ENCODE peak calls at places on chromosomes 7 and 10, in four cellular contexts. One of them, this sample, is unnamed. For H3K4me1, the result is how much of the 10 kb centered on the place peaks cover.

GRCh38 chr7:1691601-1692499 is 21.8 kb downstream of the ELFN1 start:
- DNase-seq in neural progenitor cell: no peak
- DNase-seq in left ventricle myocardium inferior: peak
- DNase-seq in aorta: peak
- DNase-seq in this sample: no peak

GRCh38 chr7:74512762-74513161 is 59.1 kb downstream of the GTF2IRD1 start:
- DNase-seq in aorta: no peak
- DNase-seq in neural progenitor cell: no peak
- DNase-seq in left ventricle myocardium inferior: no peak
- DNase-seq in this sample: no peak

GRCh38 chr10:35635576-35635975 is 6.5 kb downstream of the FZD8 start:
- DNase-seq in neural progenitor cell: peak
- DNase-seq in aorta: no peak
- DNase-seq in left ventricle myocardium inferior: no peak
- DNase-seq in this sample: no peak

GRCh38 chr10:15990523-15991129 is 130.3 kb upstream of the MINDY3 start:
- DNase-seq in left ventricle myocardium inferior: no peak
- DNase-seq in aorta: no peak
- DNase-seq in neural progenitor cell: no peak
- DNase-seq in this sample: no peak

GRCh38 chr10:12710594-12711343 is 290.7 kb downstream of the CCDC3 start:
- DNase-seq in neural progenitor cell: peak
- DNase-seq in aorta: peak
- DNase-seq in left ventricle myocardium inferior: peak
- DNase-seq in this sample: peak

GRCh38 chr7:22670422-22670815 is 56.6 kb upstream of the IL6 start:
- DNase-seq in aorta: no peak
- DNase-seq in left ventricle myocardium inferior: no peak
- DNase-seq in neural progenitor cell: no peak
- DNase-seq in this sample: no peak

GRCh38 chr7:27478104-27478503 is 184.6 kb downstream of the HIBADH start:
- DNase-seq in left ventricle myocardium inferior: no peak
- DNase-seq in aorta: no peak
- DNase-seq in neural progenitor cell: no peak
- DNase-seq in this sample: no peak

GRCh38 chr10:95517536-95518454 is 43.4 kb downstream of the SORBS1 start:
- DNase-seq in aorta: peak
- DNase-seq in neural progenitor cell: no peak
- DNase-seq in left ventricle myocardium inferior: no peak
- DNase-seq in this sample: no peak

GRCh38 chr10:71748671-71749191 is 24.6 kb downstream of the VSIR start:
- DNase-seq in neural progenitor cell: no peak
- DNase-seq in left ventricle myocardium inferior: peak
- DNase-seq in aorta: peak
- DNase-seq in this sample: peak

GRCh38 chr7:98956469-98956868 is 78.1 kb downstream of the TRRAP start:
- DNase-seq in left ventricle myocardium inferior: peak
- DNase-seq in neural progenitor cell: no peak
- DNase-seq in aorta: no peak
- DNase-seq in this sample: no peak

GRCh38 chr10:121539757-121540156 is 58.5 kb downstream of the FGFR2 start:
- DNase-seq in neural progenitor cell: no peak
- DNase-seq in aorta: no peak
- DNase-seq in left ventricle myocardium inferior: no peak
- DNase-seq in this sample: no peak

GRCh38 chr7:87021285-87021684 is 38.2 kb downstream of the ELAPOR2 start:
- DNase-seq in neural progenitor cell: no peak
- DNase-seq in aorta: no peak
- DNase-seq in left ventricle myocardium inferior: no peak
- DNase-seq in this sample: no peak

GRCh38 chr10:43249962-43250624 is 16.8 kb downstream of the RASGEF1A start:
- DNase-seq in neural progenitor cell: peak
- DNase-seq in aorta: peak
- DNase-seq in left ventricle myocardium inferior: peak
- DNase-seq in this sample: peak

GRCh38 chr7:30789334-30789711 is 18.1 kb downstream of the MINDY4 start:
- DNase-seq in aorta: peak
- DNase-seq in neural progenitor cell: no peak
- DNase-seq in left ventricle myocardium inferior: no peak
- DNase-seq in this sample: peak

GRCh38 chr7:128387663-128388485 is 21.9 kb downstream of the IMPDH1 start:
- DNase-seq in neural progenitor cell: peak
- DNase-seq in left ventricle myocardium inferior: peak
- DNase-seq in aorta: peak
- DNase-seq in this sample: peak

GRCh38 chr10:86187840-86188239 is 178.8 kb downstream of the GRID1 start:
- DNase-seq in neural progenitor cell: no peak
- DNase-seq in left ventricle myocardium inferior: no peak
- DNase-seq in aorta: no peak
- DNase-seq in this sample: no peak

GRCh38 chr7:152411389-152411788 is 24.4 kb downstream of the KMT2C start:
- DNase-seq in aorta: no peak
- DNase-seq in left ventricle myocardium inferior: no peak
- DNase-seq in neural progenitor cell: peak
- DNase-seq in this sample: no peak

GRCh38 chr7:20647908-20648776 is 32.7 kb downstream of the ABCB5 start:
- DNase-seq in aorta: no peak
- DNase-seq in neural progenitor cell: peak
- DNase-seq in left ventricle myocardium inferior: no peak
- DNase-seq in this sample: no peak

GRCh38 chr10:35908451-35908850 is 266.4 kb upstream of the FZD8 start:
- DNase-seq in aorta: no peak
- DNase-seq in neural progenitor cell: no peak
- DNase-seq in left ventricle myocardium inferior: no peak
- DNase-seq in this sample: no peak

GRCh38 chr7:30065746-30066145 is 37.5 kb downstream of the PLEKHA8 start:
- DNase-seq in neural progenitor cell: no peak
- DNase-seq in aorta: no peak
- DNase-seq in left ventricle myocardium inferior: no peak
- DNase-seq in this sample: no peak

GRCh38 chr7:34158311-34158710 is 253.0 kb downstream of the BMPER start:
- DNase-seq in aorta: peak
- DNase-seq in left ventricle myocardium inferior: peak
- DNase-seq in neural progenitor cell: no peak
- DNase-seq in this sample: peak

GRCh38 chr7:47580175-47580701 is 1.7 kb downstream of the TNS3 start:
- DNase-seq in left ventricle myocardium inferior: no peak
- DNase-seq in neural progenitor cell: peak
- DNase-seq in aorta: no peak
- DNase-seq in this sample: no peak

GRCh38 chr10:123585477-123586445 is 80.4 kb upstream of the GPR26 start:
- DNase-seq in left ventricle myocardium inferior: no peak
- DNase-seq in aorta: no peak
- DNase-seq in neural progenitor cell: no peak
- DNase-seq in this sample: no peak

GRCh38 chr10:80540644-80541143 is 3.0 kb downstream of the SH2D4B start:
- DNase-seq in neural progenitor cell: no peak
- DNase-seq in left ventricle myocardium inferior: no peak
- DNase-seq in aorta: no peak
- DNase-seq in this sample: peak

GRCh38 chr7:84372155-84372621 is 177.6 kb upstream of the SEMA3A start:
- DNase-seq in left ventricle myocardium inferior: no peak
- DNase-seq in aorta: no peak
- DNase-seq in neural progenitor cell: peak
- DNase-seq in this sample: no peak

DNA sequence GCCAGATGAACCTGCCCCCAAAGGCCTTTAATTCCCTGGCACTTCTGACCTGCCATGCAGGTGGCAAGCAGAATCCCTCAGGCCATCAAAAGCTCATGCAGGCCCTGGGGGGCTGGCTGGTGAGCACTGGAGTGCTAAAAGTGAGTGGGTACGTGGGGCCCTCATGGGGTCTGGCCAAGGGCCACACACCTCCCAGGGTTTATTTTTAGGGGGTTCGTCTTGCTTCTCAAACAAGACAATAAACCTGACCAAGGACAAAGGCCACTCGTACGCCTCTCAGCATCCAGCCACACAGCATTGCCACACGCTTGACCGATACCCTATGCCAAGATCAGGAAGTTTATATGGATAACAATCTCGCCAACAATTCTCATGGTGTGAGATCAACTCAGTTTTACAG is 33.1 kb upstream of the DOCK1 start:
- DNase-seq in aorta: no peak
- DNase-seq in neural progenitor cell: no peak
- DNase-seq in left ventricle myocardium inferior: no peak
- DNase-seq in this sample: no peak
- H3K4me1 ChIP-seq in aorta: under half
- H3K4me1 ChIP-seq in neural progenitor cell: under half
- H3K4me1 ChIP-seq in left ventricle myocardium inferior: under half
- H3K4me1 ChIP-seq in this sample: under half

GRCh38 chr7:3042861-3043489 is 692 bp downstream of the CARD11 start:
- DNase-seq in neural progenitor cell: no peak
- DNase-seq in aorta: no peak
- DNase-seq in left ventricle myocardium inferior: no peak
- DNase-seq in this sample: no peak

GRCh38 chr7:3039787-3040186 is 3.9 kb downstream of the CARD11 start:
- DNase-seq in neural progenitor cell: no peak
- DNase-seq in aorta: no peak
- DNase-seq in left ventricle myocardium inferior: no peak
- DNase-seq in this sample: no peak

GRCh38 chr7:3037259-3037658 is 6.4 kb downstream of the CARD11 start:
- DNase-seq in neural progenitor cell: no peak
- DNase-seq in left ventricle myocardium inferior: no peak
- DNase-seq in aorta: no peak
- DNase-seq in this sample: no peak

GRCh38 chr7:3043544-3044395 is at the start of gene CARD11:
- DNase-seq in left ventricle myocardium inferior: no peak
- DNase-seq in aorta: no peak
- DNase-seq in neural progenitor cell: no peak
- DNase-seq in this sample: no peak

GRCh38 chr7:3042301-3042700 is 1.4 kb downstream of the CARD11 start:
- DNase-seq in left ventricle myocardium inferior: no peak
- DNase-seq in neural progenitor cell: no peak
- DNase-seq in aorta: no peak
- DNase-seq in this sample: no peak
- H3K4me1 ChIP-seq in left ventricle myocardium inferior: under half
- H3K4me1 ChIP-seq in neural progenitor cell: under half
- H3K4me1 ChIP-seq in aorta: under half
- H3K4me1 ChIP-seq in this sample: under half

GRCh38 chr7:121080913-121081326 is 92.4 kb downstream of the CPED1 start:
- DNase-seq in aorta: no peak
- DNase-seq in left ventricle myocardium inferior: no peak
- DNase-seq in neural progenitor cell: no peak
- DNase-seq in this sample: no peak

GRCh38 chr7:121080257-121080912 is 91.9 kb downstream of the CPED1 start:
- DNase-seq in neural progenitor cell: no peak
- DNase-seq in aorta: no peak
- DNase-seq in left ventricle myocardium inferior: no peak
- DNase-seq in this sample: no peak

GRCh38 chr7:121082400-121083101 is 94.0 kb downstream of the CPED1 start:
- DNase-seq in aorta: no peak
- DNase-seq in left ventricle myocardium inferior: no peak
- DNase-seq in neural progenitor cell: no peak
- DNase-seq in this sample: no peak

GRCh38 chr7:121083138-121083789 is 94.8 kb downstream of the CPED1 start:
- DNase-seq in neural progenitor cell: no peak
- DNase-seq in left ventricle myocardium inferior: no peak
- DNase-seq in aorta: no peak
- DNase-seq in this sample: no peak

DNA sequence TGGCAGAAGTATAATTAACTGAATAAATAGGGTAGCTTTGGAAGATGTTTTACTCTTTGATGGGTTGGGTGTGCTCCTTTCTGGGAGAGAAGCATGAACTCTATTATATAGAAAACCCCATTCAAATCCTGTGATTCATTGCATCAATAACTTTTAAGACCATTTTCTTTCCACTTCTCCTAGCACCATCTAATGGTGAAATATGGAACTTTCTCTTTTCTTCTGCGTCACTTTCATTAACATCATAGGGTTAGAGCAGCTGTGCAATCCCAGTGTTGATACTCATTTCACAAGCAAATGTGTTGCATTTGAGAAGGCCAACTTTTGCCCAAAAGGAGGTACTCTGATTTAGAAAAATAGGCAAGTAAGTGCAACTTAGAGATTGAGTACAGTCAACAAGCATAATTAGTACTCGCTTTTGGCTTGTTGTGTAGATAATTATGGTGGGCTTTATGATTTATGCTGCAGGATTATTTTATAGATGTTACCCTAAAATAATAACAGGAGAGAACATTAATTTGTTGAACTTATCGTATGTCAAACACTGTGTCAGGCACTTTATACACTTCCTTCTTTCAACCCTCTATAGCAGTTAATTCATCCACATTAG is 92.9 kb downstream of the CPED1 start:
- DNase-seq in neural progenitor cell: peak
- DNase-seq in left ventricle myocardium inferior: no peak
- DNase-seq in aorta: no peak
- DNase-seq in this sample: no peak
- H3K4me1 ChIP-seq in neural progenitor cell: under half
- H3K4me1 ChIP-seq in left ventricle myocardium inferior: half or more
- H3K4me1 ChIP-seq in aorta: under half
- H3K4me1 ChIP-seq in this sample: under half

GRCh38 chr7:80831996-80832395 is 86.9 kb downstream of the SEMA3C start:
- DNase-seq in neural progenitor cell: no peak
- DNase-seq in left ventricle myocardium inferior: no peak
- DNase-seq in aorta: no peak
- DNase-seq in this sample: no peak
- H3K4me1 ChIP-seq in neural progenitor cell: under half
- H3K4me1 ChIP-seq in left ventricle myocardium inferior: under half
- H3K4me1 ChIP-seq in aorta: under half
- H3K4me1 ChIP-seq in this sample: under half